ENCODE peak calls at places on chromosomes 2 and 18, in ten cellular contexts. I is upper lobe of right lung, V is endothelial cell of umbilical vein, N is H1, A is transverse colon, Z is psoas muscle, F is PC-3, R is adrenal gland, X is IMR-90, H is gastrocnemius medialis. T is an unnamed sample. For H3K27me3 and H3K4me1, the result is how much of the 10 kb centered on the place peaks cover.

GRCh38 chr18:61860302-61860701 is 32.5 kb downstream of the RNF152 start:
- DNase-seq in V (no peak), X (peak), R (no peak), A (no peak), N (no peak), F (no peak), H (no peak), Z (no peak), I (no peak), T (no peak)

GRCh38 chr18:68925268-68925667 is 127.4 kb downstream of the CCDC102B start:
- DNase-seq in V (no peak), X (no peak), Z (no peak), N (no peak), I (no peak), R (no peak), F (peak), A (no peak), H (no peak), T (peak)

GRCh38 chr18:27185025-27185763 is at the start of gene CHST9:
- DNase-seq in I (no peak), Z (peak), X (no peak), H (no peak), N (peak), F (no peak), V (no peak), A (no peak), R (no peak), T (peak)

GRCh38 chr2:143730950-143731254 is 601.7 kb downstream of the ARHGAP15 start:
- DNase-seq in R (no peak), H (no peak), I (no peak), F (no peak), A (no peak), V (no peak), N (no peak), Z (no peak), X (no peak), T (no peak)

GRCh38 chr2:36352024-36352398 is 3.6 kb upstream of the CRIM1 start:
- DNase-seq in I (no peak), R (no peak), Z (no peak), F (peak), A (no peak), N (no peak), H (no peak), V (peak), X (peak), T (peak)

GRCh38 chr2:104871566-104872033 is 17.7 kb downstream of the POU3F3 start:
- DNase-seq in F (no peak), V (no peak), Z (no peak), X (no peak), A (no peak), I (no peak), H (no peak), N (no peak), R (no peak), T (no peak)

GRCh38 chr2:234178309-234179030 is 128.0 kb downstream of the SPP2 start:
- DNase-seq in A (no peak), F (peak), X (peak), Z (no peak), H (no peak), N (no peak), V (peak), I (peak), R (no peak), T (peak)

GRCh38 chr2:234577191-234577590 is 80.3 kb upstream of the ARL4C start:
- DNase-seq in I (no peak), N (no peak), F (no peak), Z (no peak), R (no peak), X (no peak), V (no peak), H (no peak), A (no peak), T (no peak)

GRCh38 chr2:207692206-207693065 is 19.0 kb upstream of the CCNYL1 start:
- DNase-seq in A (peak), I (peak), X (peak), H (no peak), N (peak), R (peak), F (peak), Z (no peak), V (peak), T (peak)

GRCh38 chr2:5867045-5867444 is 174.9 kb downstream of the SOX11 start:
- DNase-seq in I (no peak), X (no peak), R (no peak), A (no peak), V (no peak), H (no peak), Z (no peak), N (no peak), F (no peak), T (no peak)

GRCh38 chr2:135047295-135047694 is at the start of gene MAP3K19:
- DNase-seq in R (no peak), Z (no peak), X (no peak), F (no peak), V (no peak), I (no peak), A (no peak), N (no peak), H (no peak), T (peak)

GRCh38 chr2:147045113-147045512 is 799.7 kb upstream of the ACVR2A start:
- DNase-seq in F (peak), R (peak), N (peak), A (peak), V (peak), H (peak), I (peak), X (peak), Z (peak), T (peak)

GRCh38 chr18:6745504-6746031 is 16.1 kb downstream of the ARHGAP28 start:
- DNase-seq in V (no peak), X (no peak), N (no peak), I (no peak), A (no peak), Z (no peak), H (no peak), R (no peak), F (no peak), T (no peak)

GRCh38 chr2:238786379-238786778 is 61.5 kb upstream of the TWIST2 start:
- DNase-seq in Z (no peak), F (no peak), R (no peak), A (no peak), V (no peak), H (no peak), X (no peak), N (no peak), I (no peak), T (no peak)
- H3K27me3 ChIP-seq in Z (under half), F (under half), R (under half), A (under half), V (under half), H (under half), X (under half), N (under half), I (under half), T (under half)

GRCh38 chr18:48467231-48467630 is 58.0 kb upstream of the ZBTB7C start:
- DNase-seq in V (no peak), H (no peak), R (no peak), X (no peak), Z (no peak), F (no peak), N (no peak), I (no peak), A (no peak), T (no peak)
- H3K4me1 ChIP-seq in V (under half), H (under half), R (under half), X (under half), Z (under half), F (under half), N (under half), I (under half), A (under half), T (under half)

GRCh38 chr18:29012874-29013273 is 835.9 kb upstream of the CDH2 start:
- DNase-seq in N (no peak), F (no peak), V (no peak), I (no peak), Z (no peak), X (no peak), H (no peak), A (no peak), R (no peak), T (no peak)
- TF ChIP-seq CTCF in N (no peak), F (no peak), V (no peak), I (no peak), Z (no peak), X (no peak), H (no peak), A (no peak), R (no peak), T (no peak)

DNA sequence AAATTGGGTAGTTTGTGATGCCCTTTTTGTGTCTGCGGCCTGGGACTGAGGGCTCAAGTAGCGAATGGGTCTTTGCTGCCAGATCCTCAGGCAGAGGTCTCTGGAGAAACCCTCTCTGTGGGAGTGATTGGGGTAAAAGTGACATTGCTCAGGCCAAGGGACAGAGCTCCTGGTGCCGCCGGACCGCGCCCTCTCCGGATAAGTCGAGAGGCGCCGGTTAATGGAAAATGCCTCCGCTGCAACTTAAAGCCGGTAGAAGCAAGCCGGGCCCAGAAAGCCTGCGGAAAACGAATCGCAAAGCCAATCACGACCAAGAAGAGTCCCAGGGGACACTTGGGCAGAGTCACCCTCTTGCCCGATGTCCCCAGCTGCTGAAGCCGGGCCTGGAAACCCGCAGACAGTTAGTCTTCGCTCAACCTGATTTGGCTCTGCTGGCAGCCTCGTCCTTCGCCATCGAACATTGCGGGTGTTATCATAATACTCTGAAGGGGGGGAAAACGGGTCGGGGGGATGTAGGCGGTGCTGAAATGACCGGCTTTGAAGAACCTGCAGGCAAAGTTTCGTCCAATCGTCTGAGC is 347 bp upstream of the HOXD12 start:
- DNase-seq in H (no peak), R (no peak), F (no peak), I (no peak), Z (no peak), X (no peak), N (peak), V (no peak), A (no peak), T (no peak)
- H3K27me3 ChIP-seq in H (half or more), R (half or more), F (under half), I (half or more), Z (under half), X (half or more), N (half or more), V (half or more), A (half or more), T (half or more)

DNA sequence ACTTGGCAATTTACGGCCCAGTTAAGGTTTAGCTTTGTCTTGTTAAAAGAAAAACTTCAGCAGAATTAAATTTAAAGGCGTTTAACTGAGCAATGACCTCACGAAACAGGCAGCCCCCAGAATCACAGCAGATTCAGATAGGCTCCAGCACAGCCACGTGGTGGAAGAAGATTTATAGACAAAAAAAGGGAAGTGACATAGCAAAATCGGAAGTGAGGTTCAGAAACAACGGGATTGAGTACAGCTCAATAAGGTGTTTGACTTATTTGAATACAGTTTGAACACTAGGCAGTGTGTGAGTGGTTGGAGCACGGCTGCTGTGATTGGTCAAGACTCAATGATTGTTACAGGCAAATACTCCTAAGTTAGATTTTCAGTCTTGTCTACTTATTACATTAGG is 79.8 kb downstream of the MOGAT1 start:
- DNase-seq in F (no peak), H (no peak), N (no peak), V (no peak), X (no peak), Z (no peak), I (no peak), A (no peak), R (no peak), T (no peak)
- H3K4me1 ChIP-seq in F (under half), H (under half), N (under half), V (under half), X (under half), Z (under half), I (under half), A (under half), R (under half), T (under half)

GRCh38 chr2:20506281-20506685 is 59.4 kb downstream of the RHOB start:
- DNase-seq in R (no peak), Z (no peak), A (no peak), N (no peak), I (no peak), V (peak), X (peak), H (no peak), F (peak), T (no peak)
- TF ChIP-seq CTCF in R (no peak), Z (no peak), A (no peak), N (no peak), I (no peak), V (no peak), X (peak), H (no peak), F (peak), T (peak)

DNA sequence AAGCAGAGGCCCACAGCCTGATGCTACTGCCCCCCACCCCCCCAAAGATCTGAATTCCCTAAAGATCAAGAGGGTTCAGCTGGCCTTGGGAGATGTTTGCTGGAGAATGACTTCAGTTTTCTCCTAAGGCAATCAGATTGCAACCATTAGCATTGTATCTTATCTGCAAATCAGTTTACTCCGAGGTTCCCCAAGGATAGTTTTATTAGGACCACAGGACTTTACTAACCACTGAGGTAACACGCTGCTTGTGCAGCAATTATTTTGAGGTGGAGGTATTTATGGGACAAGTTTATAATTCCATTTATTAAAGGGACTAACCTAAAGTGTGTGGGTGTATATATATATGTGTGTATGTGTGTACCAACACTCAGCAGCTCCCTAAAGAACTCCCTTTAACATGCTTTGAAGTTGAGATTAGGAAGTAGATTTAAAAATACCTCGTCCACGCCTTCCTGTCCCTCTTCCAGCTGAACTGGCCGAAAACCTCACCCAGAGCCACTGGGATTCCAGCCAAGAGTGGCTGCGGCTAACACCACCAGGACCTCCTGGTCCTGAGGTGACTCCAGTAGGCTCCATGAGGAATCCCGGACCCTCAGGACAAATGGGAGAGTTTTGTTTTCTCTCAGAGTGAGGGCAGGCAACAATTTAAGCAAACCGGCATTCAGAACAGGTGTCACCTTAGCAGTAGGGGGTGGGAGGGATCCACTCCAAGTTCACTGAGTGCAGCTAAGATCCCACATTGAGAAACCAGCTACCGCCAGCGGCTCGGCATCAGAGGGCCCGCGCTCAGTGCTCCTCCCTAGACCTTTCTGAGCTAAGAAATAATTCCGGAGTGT is 3.0 kb upstream of the DLX1 start:
- DNase-seq in V (no peak), I (no peak), A (no peak), Z (no peak), X (no peak), F (no peak), N (no peak), H (no peak), R (no peak), T (no peak)
- H3K27me3 ChIP-seq in V (half or more), I (half or more), A (half or more), Z (under half), X (half or more), F (under half), N (half or more), H (half or more), R (half or more), T (half or more)

GRCh38 chr2:45908316-45909150 is 257.1 kb downstream of the PRKCE start:
- DNase-seq in H (no peak), Z (no peak), V (no peak), I (no peak), R (no peak), F (peak), N (no peak), A (no peak), X (no peak), T (no peak)
- H3K4me1 ChIP-seq in H (under half), Z (under half), V (under half), I (under half), R (under half), F (under half), N (under half), A (under half), X (under half), T (under half)

T was measured in hepatocyte.